ENCODE peak calls at places on chromosomes 11 and 22, in six cellular contexts. One of them, this sample, is unnamed.

GRCh38 chr11:61007971-61008896 is 36.8 kb downstream of the CD6 start:
- ATAC-seq in upper lobe of left lung: no peak
- ATAC-seq in HCT116: peak
- ATAC-seq in GM12878: peak
- ATAC-seq in HepG2: peak
- ATAC-seq in K562: peak
- ATAC-seq in this sample: peak

GRCh38 chr11:115548878-115549528 is 44.8 kb upstream of the CADM1 start:
- ATAC-seq in upper lobe of left lung: no peak
- ATAC-seq in HCT116: no peak
- ATAC-seq in GM12878: peak
- ATAC-seq in HepG2: peak
- ATAC-seq in K562: no peak
- ATAC-seq in this sample: no peak

GRCh38 chr22:21937821-21938070 is 14.9 kb downstream of the PPM1F start:
- ATAC-seq in upper lobe of left lung: peak
- ATAC-seq in HCT116: no peak
- ATAC-seq in GM12878: no peak
- ATAC-seq in HepG2: no peak
- ATAC-seq in K562: no peak
- ATAC-seq in this sample: peak

GRCh38 chr11:114511538-114511937 is 48.1 kb downstream of the NXPE1 start:
- ATAC-seq in upper lobe of left lung: peak
- ATAC-seq in HCT116: no peak
- ATAC-seq in GM12878: no peak
- ATAC-seq in HepG2: no peak
- ATAC-seq in K562: no peak
- ATAC-seq in this sample: no peak

GRCh38 chr22:30167327-30167726 is 79.2 kb downstream of the LIF start:
- ATAC-seq in upper lobe of left lung: no peak
- ATAC-seq in HCT116: no peak
- ATAC-seq in GM12878: no peak
- ATAC-seq in HepG2: no peak
- ATAC-seq in K562: no peak
- ATAC-seq in this sample: no peak

GRCh38 chr11:83008581-83008923 is 63.1 kb downstream of the RAB30 start:
- ATAC-seq in upper lobe of left lung: peak
- ATAC-seq in HCT116: peak
- ATAC-seq in GM12878: no peak
- ATAC-seq in HepG2: peak
- ATAC-seq in K562: peak
- ATAC-seq in this sample: no peak

GRCh38 chr11:18151581-18151980 is 19.2 kb downstream of the MRGPRX3 start:
- ATAC-seq in upper lobe of left lung: peak
- ATAC-seq in HCT116: no peak
- ATAC-seq in GM12878: no peak
- ATAC-seq in HepG2: no peak
- ATAC-seq in K562: no peak
- ATAC-seq in this sample: no peak

GRCh38 chr11:123235687-123236261 is 40.7 kb upstream of the CLMP start:
- ATAC-seq in upper lobe of left lung: no peak
- ATAC-seq in HCT116: peak
- ATAC-seq in GM12878: no peak
- ATAC-seq in HepG2: no peak
- ATAC-seq in K562: no peak
- ATAC-seq in this sample: peak

GRCh38 chr11:121564948-121565684 is 112.3 kb upstream of the SORL1-AS1 start:
- ATAC-seq in upper lobe of left lung: no peak
- ATAC-seq in HCT116: no peak
- ATAC-seq in GM12878: no peak
- ATAC-seq in HepG2: peak
- ATAC-seq in K562: no peak
- ATAC-seq in this sample: no peak

GRCh38 chr11:86906198-86906597 is 49.0 kb downstream of the FZD4 start:
- ATAC-seq in upper lobe of left lung: no peak
- ATAC-seq in HCT116: no peak
- ATAC-seq in GM12878: no peak
- ATAC-seq in HepG2: no peak
- ATAC-seq in K562: no peak
- ATAC-seq in this sample: no peak

GRCh38 chr22:26975381-26975780 is 318.0 kb downstream of the MIAT start:
- ATAC-seq in upper lobe of left lung: no peak
- ATAC-seq in HCT116: no peak
- ATAC-seq in GM12878: no peak
- ATAC-seq in HepG2: no peak
- ATAC-seq in K562: no peak
- ATAC-seq in this sample: no peak
- TF ChIP-seq CTCF in upper lobe of left lung: no peak
- TF ChIP-seq CTCF in HCT116: no peak
- TF ChIP-seq CTCF in GM12878: no peak
- TF ChIP-seq CTCF in HepG2: no peak
- TF ChIP-seq CTCF in K562: no peak
- TF ChIP-seq CTCF in this sample: no peak

DNA sequence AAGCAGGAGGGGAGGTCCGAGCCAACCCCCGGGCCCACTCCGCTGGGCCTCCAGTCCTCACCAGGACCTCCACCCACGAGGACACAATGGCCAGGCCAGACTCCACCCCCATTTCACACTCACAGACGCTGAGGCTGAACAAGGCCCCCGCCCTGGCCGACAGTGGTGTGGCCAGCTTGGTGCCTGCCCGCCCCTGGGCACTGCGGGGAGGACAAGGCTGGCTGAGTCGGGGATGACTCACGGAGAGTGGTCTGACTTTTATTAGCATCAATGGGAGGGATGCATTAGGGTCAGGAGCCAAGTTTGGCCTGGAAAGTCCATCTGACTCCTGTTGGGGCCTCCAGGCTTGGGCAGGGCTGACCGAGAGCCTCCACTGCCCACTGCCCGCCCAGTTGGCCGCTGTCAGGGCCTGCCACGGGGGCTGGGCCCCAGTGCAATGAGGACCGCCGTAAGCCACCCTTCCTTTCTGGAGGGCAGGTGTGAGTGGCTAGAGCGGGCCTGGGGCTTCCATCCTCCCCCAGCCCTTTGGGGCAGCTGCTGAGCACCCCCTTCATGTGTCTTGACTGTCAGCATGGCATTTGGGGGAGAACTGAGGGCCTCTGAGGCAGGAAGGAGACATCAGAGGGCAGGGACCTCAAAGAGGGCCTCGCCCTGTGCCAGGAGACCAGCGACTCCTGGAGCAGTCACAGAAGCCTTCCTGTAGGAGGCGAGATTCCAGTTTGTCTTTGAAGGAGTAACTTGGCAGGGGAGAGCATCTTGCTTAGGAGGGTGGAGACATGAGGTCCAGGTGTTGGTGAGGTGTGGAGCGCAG is 10.6 kb downstream of the TSPAN32 start:
- ATAC-seq in upper lobe of left lung: no peak
- ATAC-seq in HCT116: peak
- ATAC-seq in GM12878: no peak
- ATAC-seq in HepG2: no peak
- ATAC-seq in K562: no peak
- ATAC-seq in this sample: no peak
- TF ChIP-seq POLR2A in upper lobe of left lung: no peak
- TF ChIP-seq POLR2A in HCT116: no peak
- TF ChIP-seq POLR2A in GM12878: no peak
- TF ChIP-seq POLR2A in HepG2: no peak
- TF ChIP-seq POLR2A in K562: no peak
- TF ChIP-seq POLR2A in this sample: no peak

DNA sequence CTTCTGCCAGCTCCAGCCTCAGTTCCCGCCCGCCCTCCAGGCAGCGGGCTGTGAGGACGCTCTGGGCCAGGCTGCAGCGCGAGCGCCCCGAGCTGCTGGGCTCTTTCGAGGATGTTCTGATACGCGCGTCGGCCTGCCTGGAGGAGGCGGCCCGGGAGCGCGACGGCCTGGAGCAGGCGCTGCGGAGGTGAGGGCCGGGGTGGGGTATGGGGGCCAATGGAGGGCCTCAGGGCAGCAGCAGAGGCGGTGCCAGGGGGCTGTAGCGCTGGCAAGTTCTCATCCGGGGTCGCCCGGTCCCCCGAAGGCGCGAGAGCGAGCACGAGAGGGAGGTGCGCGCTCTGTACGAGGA is 2.2 kb downstream of the CRACR2B start:
- ATAC-seq in upper lobe of left lung: no peak
- ATAC-seq in HCT116: no peak
- ATAC-seq in GM12878: peak
- ATAC-seq in HepG2: no peak
- ATAC-seq in K562: no peak
- ATAC-seq in this sample: no peak
- TF ChIP-seq POLR2AphosphoS5 in upper lobe of left lung: no peak
- TF ChIP-seq POLR2AphosphoS5 in HCT116: no peak
- TF ChIP-seq POLR2AphosphoS5 in GM12878: no peak
- TF ChIP-seq POLR2AphosphoS5 in HepG2: no peak
- TF ChIP-seq POLR2AphosphoS5 in K562: no peak
- TF ChIP-seq POLR2AphosphoS5 in this sample: no peak

DNA sequence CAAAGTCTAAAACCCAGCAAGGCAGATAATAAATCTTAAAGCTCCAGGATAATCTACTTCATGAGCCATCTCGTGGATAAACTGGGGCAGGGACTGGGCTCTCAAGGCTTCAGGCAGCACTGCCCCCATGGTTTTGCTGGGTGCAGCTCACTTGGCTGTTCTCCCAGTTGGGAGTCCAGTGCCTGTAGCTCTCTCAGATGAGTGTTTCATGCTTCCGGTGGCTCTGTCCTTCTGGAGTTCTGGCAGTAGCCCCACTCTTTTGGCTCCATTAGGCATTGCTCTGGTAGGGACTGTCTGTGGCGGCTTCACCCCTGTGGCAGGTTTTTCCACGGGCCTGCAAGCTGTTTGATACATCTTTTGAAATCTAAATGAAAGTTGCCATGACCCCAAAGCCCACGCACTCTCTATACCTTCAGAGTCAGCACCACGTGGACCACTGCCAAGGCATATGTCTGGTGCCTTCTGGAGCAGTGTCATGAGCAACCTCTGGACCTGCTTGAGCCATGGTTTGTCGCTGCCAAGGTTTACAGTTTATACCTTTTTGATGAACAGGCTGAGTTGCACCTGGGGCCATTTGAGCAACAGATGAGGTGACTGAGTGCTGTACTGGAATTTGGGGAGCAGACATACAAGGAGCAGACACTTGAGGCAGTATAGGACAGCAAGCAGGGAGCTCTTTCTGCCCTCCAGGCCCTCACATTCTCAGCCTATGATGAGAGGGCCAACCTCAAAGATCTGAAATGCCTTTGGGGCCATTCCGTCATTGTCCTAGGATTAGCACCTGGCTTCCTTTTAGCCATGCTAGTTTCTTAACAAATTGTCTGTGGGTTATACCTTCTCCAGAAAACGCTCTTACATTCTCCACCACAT is 48.6 kb downstream of the MTNR1B start:
- ATAC-seq in upper lobe of left lung: peak
- ATAC-seq in HCT116: peak
- ATAC-seq in GM12878: no peak
- ATAC-seq in HepG2: peak
- ATAC-seq in K562: peak
- ATAC-seq in this sample: no peak
- TF ChIP-seq CTCF in upper lobe of left lung: no peak
- TF ChIP-seq CTCF in HCT116: peak
- TF ChIP-seq CTCF in GM12878: no peak
- TF ChIP-seq CTCF in HepG2: peak
- TF ChIP-seq CTCF in K562: no peak
- TF ChIP-seq CTCF in this sample: no peak

GRCh38 chr22:37570661-37570976 is 9.3 kb downstream of the LGALS2 start:
- ATAC-seq in upper lobe of left lung: no peak
- ATAC-seq in HCT116: peak
- ATAC-seq in GM12878: no peak
- ATAC-seq in HepG2: peak
- ATAC-seq in K562: peak
- ATAC-seq in this sample: no peak

GRCh38 chr22:37571258-37571991 is 8.5 kb downstream of the LGALS2 start:
- ATAC-seq in upper lobe of left lung: no peak
- ATAC-seq in HCT116: peak
- ATAC-seq in GM12878: peak
- ATAC-seq in HepG2: peak
- ATAC-seq in K562: no peak
- ATAC-seq in this sample: no peak

GRCh38 chr22:37568448-37569008 is 8.2 kb downstream of the CDC42EP1 start:
- ATAC-seq in upper lobe of left lung: no peak
- ATAC-seq in HCT116: no peak
- ATAC-seq in GM12878: no peak
- ATAC-seq in HepG2: no peak
- ATAC-seq in K562: peak
- ATAC-seq in this sample: no peak

GRCh38 chr22:37569009-37569920 is 9.0 kb downstream of the CDC42EP1 start:
- ATAC-seq in upper lobe of left lung: peak
- ATAC-seq in HCT116: peak
- ATAC-seq in GM12878: no peak
- ATAC-seq in HepG2: peak
- ATAC-seq in K562: peak
- ATAC-seq in this sample: no peak

GRCh38 chr22:37569921-37570660 is 9.8 kb downstream of the LGALS2 start:
- ATAC-seq in upper lobe of left lung: no peak
- ATAC-seq in HCT116: peak
- ATAC-seq in GM12878: no peak
- ATAC-seq in HepG2: peak
- ATAC-seq in K562: peak
- ATAC-seq in this sample: no peak
- TF ChIP-seq POLR2A in upper lobe of left lung: no peak
- TF ChIP-seq POLR2A in HCT116: peak
- TF ChIP-seq POLR2A in GM12878: no peak
- TF ChIP-seq POLR2A in HepG2: no peak
- TF ChIP-seq POLR2A in K562: peak
- TF ChIP-seq POLR2A in this sample: no peak